ENCODE peak calls at places on chromosomes 11 and 22, in five cellular contexts. A, J, H, D and Z are unnamed samples. For H3F3A, the result is how much of the 10 kb centered on the place peaks cover.

GRCh38 chr11:19311306-19312030 is 70.7 kb upstream of the E2F8 start:
- DNase-seq in J (peak), A (peak), D (peak), H (peak), Z (peak)

GRCh38 chr11:31764186-31764730 is 46.9 kb downstream of the PAX6 start:
- DNase-seq in D (no peak), J (peak), A (no peak), H (no peak), Z (no peak)

GRCh38 chr22:23408321-23408720 is 171.8 kb downstream of the IGLL1 start:
- DNase-seq in D (no peak), A (peak), H (no peak), J (no peak), Z (no peak)

GRCh38 chr11:96314326-96315050 is 28.5 kb downstream of the MAML2 start:
- DNase-seq in A (peak), H (no peak), J (no peak), D (peak), Z (no peak)

GRCh38 chr11:72007587-72007986 is 8.9 kb downstream of the IL18BP start:
- DNase-seq in H (no peak), A (no peak), D (no peak), J (no peak), Z (no peak)

GRCh38 chr11:73055655-73056354 is 86.3 kb downstream of the FCHSD2 start:
- DNase-seq in H (no peak), D (no peak), J (no peak), A (no peak), Z (no peak)

GRCh38 chr11:100632970-100633452 is 54.1 kb upstream of the ARHGAP42 start:
- DNase-seq in J (no peak), H (no peak), D (peak), A (peak), Z (no peak)

GRCh38 chr11:41982975-41983374 is 523.5 kb upstream of the LRRC4C start:
- DNase-seq in A (no peak), J (no peak), H (no peak), D (no peak), Z (no peak)

GRCh38 chr22:45413368-45414211 is at the start of the genes RIBC2 and SMC1B:
- DNase-seq in J (peak), D (peak), H (peak), A (peak), Z (peak)

GRCh38 chr11:61091373-61092279 is 10.7 kb upstream of the CD5 start:
- DNase-seq in H (no peak), D (peak), J (no peak), A (no peak), Z (no peak)

GRCh38 chr22:24380220-24381218 is 46.9 kb upstream of the ADORA2A start:
- DNase-seq in A (no peak), D (no peak), H (no peak), J (no peak), Z (no peak)

GRCh38 chr11:106644824-106645223 is 373.5 kb downstream of the GUCY1A2 start:
- DNase-seq in D (peak), A (peak), J (no peak), H (peak), Z (no peak)

GRCh38 chr11:94968334-94968958 is 4.9 kb downstream of the CWC15 start:
- DNase-seq in J (no peak), D (peak), A (peak), H (peak), Z (peak)

GRCh38 chr11:30131535-30131934 is 99.3 kb upstream of the FSHB start:
- DNase-seq in A (no peak), H (no peak), D (peak), J (no peak), Z (no peak)

GRCh38 chr11:134675983-134676382 is 263.9 kb upstream of the B3GAT1 start:
- DNase-seq in D (no peak), H (no peak), J (no peak), A (no peak), Z (no peak)

GRCh38 chr11:108788565-108789199 is 123.8 kb downstream of the DDX10 start:
- DNase-seq in H (peak), J (peak), D (peak), A (peak), Z (peak)

GRCh38 chr11:131530411-131530810 is 160.0 kb downstream of the NTM start:
- DNase-seq in A (no peak), J (no peak), H (no peak), D (no peak), Z (no peak)

GRCh38 chr11:105000797-105001196 is 22.2 kb downstream of the CASP5 start:
- DNase-seq in D (peak), A (no peak), H (peak), J (peak), Z (peak)

GRCh38 chr11:6402561-6402981 is 12.3 kb downstream of the SMPD1 start:
- DNase-seq in H (peak), D (no peak), A (no peak), J (no peak), Z (no peak)

GRCh38 chr22:49090853-49091135 is 736.9 kb downstream of the BRD1 start:
- DNase-seq in J (no peak), A (no peak), D (no peak), H (no peak), Z (no peak)

GRCh38 chr11:117817213-117818035 is 7.1 kb downstream of the FXYD2 start:
- DNase-seq in H (peak), A (peak), D (peak), J (peak), Z (peak)

GRCh38 chr22:19483481-19484244 is 3.9 kb downstream of the CDC45 start:
- DNase-seq in H (no peak), D (peak), A (peak), J (no peak), Z (no peak)

GRCh38 chr22:24420072-24420976 is 7.1 kb upstream of the ADORA2A start:
- DNase-seq in J (peak), H (no peak), D (no peak), A (no peak), Z (peak)

GRCh38 chr11:68690671-68691401 is 6.5 kb downstream of the GAL start:
- DNase-seq in H (no peak), D (peak), J (no peak), A (no peak), Z (no peak)

GRCh38 chr11:19597876-19598275 is 114.8 kb upstream of the NAV2 start:
- DNase-seq in D (peak), J (no peak), A (no peak), H (no peak), Z (no peak)

DNA sequence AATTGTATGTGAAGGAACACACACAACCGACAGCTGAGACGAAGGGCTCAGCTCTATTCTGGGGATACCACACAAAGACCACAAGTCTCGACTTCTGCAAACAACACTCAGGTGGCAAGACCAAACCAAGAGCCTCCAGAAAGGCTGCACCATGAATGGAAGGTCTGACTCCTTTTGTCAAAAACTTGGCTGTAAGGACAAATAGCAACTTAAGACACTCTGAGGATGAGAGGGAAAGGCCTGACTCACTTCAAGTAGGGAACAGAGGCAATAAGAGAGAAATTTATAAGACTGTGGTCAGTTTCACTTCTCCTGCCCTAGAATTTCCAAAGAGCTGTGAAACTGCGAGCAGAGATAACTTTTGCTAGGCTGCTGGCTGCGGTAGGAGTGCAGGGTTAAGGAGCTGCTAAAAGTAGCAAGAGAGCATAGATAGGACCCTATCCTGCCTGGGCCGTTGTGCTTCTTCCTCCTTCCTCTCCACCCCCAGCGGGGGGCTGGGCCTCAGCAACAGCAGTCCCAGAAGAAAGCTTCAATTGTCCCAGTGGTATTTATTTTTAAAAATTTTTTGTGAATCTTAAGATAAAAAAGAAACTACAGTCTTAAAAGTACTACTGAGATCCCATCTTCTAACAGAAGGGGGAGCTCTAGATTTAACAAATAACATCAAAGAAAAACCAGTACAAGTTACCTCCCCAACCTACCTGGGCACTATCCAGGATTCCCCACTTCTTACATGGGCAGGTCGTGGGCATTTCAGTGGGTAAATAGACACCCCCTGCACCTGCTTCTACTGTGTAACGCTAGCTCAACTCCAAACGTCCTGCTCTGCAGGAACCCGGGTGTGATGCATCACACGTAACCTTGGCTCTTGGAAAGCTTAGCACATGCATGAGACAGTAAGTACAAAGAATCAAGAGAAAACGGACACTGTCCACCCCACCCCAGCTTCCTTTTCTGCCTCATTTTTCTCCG is 66.4 kb downstream of the SGSM3 start:
- DNase-seq in J (peak), D (peak), H (peak), A (peak), Z (peak)
- H3F3A ChIP-seq in J (under half), D (under half), H (under half), A (under half), Z (under half)

DNA sequence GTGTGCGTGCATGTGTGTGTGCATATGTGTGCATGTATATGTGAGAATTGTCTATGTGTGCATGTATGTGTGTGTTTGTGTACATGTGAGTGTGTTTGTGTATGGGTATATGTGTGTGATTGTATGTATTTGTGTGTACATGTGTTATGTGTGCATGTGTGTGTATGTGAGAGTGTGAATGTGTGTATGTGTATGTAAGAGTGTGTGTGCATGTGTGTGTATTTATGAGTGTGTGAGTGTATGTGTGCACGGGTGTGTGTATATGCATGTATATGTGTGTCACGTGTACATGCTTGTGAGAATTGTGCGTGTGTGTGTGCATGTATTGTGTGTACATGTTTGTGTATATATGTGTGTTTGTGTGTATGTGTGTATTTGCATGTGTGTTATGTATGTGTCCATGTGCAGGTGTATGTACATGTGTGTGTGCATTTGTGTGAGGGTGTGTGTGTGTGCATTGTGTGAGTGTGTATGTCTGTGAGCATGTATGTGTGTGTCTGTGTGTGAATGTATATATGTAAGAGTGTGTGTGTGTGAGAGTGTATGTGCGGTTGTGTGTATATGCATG is 16.0 kb downstream of the MB start:
- DNase-seq in H (no peak), J (no peak), D (no peak), A (no peak), Z (no peak)
- H3F3A ChIP-seq in H (under half), J (under half), D (under half), A (under half), Z (under half)

DNA sequence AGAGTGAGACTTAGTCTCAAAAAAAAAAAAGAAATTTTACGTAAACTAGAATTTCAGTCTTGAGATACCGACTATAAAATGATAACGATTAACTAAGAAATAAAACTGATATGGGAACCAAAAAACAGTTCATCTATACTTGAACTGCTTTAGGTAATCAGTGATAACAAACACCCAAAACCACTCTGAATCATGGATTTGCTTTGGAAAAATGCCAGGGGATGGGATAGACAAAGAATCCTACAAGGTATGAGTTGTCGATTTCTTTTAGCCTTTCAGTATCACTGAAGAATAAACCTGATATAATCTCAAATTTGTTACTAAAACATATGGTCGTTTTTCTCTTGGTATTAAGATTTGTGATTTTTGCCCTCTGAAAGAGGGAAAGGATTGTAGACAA is 13.7 kb downstream of the CSTF3 start:
- DNase-seq in A (peak), D (no peak), H (no peak), J (no peak), Z (no peak)
- H3F3A ChIP-seq in A (under half), D (under half), H (under half), J (under half), Z (under half)

GRCh38 chr11:64762916-64763803 is 3.4 kb upstream of the PYGM start:
- DNase-seq in J (peak), H (no peak), A (no peak), D (peak), Z (peak)
- H3F3A ChIP-seq in J (half or more), H (under half), A (under half), D (under half), Z (half or more)

DNA sequence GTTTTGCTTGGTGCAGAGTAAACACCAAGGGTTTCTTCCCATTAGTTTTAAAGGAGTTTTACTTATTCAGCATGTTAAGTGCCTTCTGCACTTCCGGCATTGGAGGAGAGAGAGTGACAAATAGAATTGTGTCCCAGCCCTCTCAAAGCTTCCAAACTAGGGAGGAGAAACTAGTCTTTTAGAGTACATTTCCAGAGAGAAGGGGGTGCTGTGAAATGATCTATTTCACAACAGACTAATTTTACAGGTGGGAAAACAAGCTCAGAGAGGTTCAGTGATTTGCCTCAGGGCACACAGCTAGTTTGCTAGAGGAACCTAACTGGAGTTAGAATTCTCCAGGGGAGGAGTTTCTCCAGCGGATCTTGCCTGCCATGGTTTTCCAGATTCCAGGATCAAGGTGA is 12.6 kb downstream of the MPST start:
- DNase-seq in A (no peak), J (no peak), H (no peak), D (no peak), Z (no peak)
- H3F3A ChIP-seq in A (under half), J (under half), H (under half), D (under half), Z (under half)

DNA sequence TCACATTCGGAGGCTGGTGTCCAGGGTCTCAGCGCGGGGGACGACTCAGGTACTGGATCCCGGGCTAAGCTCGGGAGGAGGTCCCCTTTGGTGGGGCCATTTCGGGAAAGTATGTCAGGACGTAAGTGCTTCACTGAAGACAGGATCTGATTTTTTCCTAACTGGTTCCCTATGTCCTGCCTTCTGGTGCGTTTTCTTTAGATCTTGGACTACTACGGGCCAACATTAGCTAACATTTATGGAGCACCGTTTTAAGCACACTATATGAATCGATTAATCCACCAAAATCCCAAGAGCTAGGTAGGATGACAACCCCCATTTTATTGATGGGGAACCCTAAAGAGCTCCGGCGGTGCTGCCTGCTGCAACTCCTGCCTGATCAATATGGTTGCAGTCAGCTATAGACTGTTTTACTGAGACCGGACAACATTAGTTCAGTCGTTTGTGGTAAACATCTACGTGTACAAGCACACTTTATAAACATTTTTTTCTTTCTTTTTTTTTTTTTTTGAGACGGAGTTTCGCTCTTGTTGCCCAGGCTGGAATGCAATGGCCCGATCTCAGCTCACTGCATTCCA is 17.0 kb upstream of the WDR74 start:
- DNase-seq in D (peak), A (peak), H (no peak), J (no peak), Z (no peak)
- H3F3A ChIP-seq in D (under half), A (under half), H (under half), J (half or more), Z (half or more)

DNA sequence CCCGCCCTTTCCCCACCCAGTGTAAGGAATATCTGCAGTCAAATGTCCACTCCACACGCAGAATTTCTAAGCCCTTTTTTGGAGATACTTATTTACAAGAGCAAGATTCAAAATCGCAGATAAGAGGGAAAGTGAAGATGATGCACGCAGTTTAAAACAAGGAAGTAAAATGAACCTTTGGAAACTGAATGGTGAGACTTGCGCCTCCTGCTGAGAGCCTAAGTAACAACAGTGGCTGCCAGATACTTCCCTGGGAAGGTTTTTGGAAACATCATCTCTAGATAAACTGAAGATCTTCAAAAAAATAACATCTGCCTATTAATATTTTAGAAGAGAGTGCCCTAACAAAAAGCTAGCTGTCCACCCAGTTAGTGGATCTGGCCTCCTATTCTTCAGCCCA is 963.1 kb upstream of the FAT3 start:
- DNase-seq in H (no peak), A (peak), D (no peak), J (peak), Z (peak)
- H3F3A ChIP-seq in H (under half), A (under half), D (under half), J (under half), Z (under half)